ENCODE peak calls at places on chromosomes 2 and 18, in nine cellular contexts. V is thoracic aorta; F is iPS-NIHi11; B is osteocyte; E is cardiac muscle cell; I is ELR; G is heart left ventricle; Q is AG08395; K is stimulated activated CD4-positive, alpha-beta T cell treated with anti-CD3 and anti-CD28 coated beads, Interleukin-15, amount 100 ng/mL, for 24 hours. Z is an unnamed sample.

GRCh38 chr2:9250498-9251153 is 44.0 kb downstream of the ASAP2 start:
- DNase-seq in E (no peak), K (no peak), F (no peak), V (no peak), B (no peak), G (no peak), I (peak), Q (no peak), Z (no peak)

GRCh38 chr2:126775300-126775985 is 119.5 kb downstream of the GYPC start:
- DNase-seq in Q (no peak), K (no peak), V (no peak), B (no peak), G (no peak), F (no peak), E (no peak), I (no peak), Z (no peak)

GRCh38 chr18:62339106-62339988 is 14.2 kb downstream of the TNFRSF11A start:
- DNase-seq in Q (peak), E (peak), I (peak), K (peak), V (no peak), F (no peak), B (no peak), G (no peak), Z (no peak)

GRCh38 chr2:59904145-59904544 is 649.3 kb downstream of the BCL11A start:
- DNase-seq in B (no peak), E (no peak), V (no peak), G (no peak), Q (no peak), I (no peak), F (no peak), K (no peak), Z (no peak)

GRCh38 chr18:7514796-7515440 is 52.2 kb upstream of the PTPRM start:
- DNase-seq in G (no peak), Q (no peak), F (no peak), I (no peak), B (no peak), V (no peak), E (peak), K (no peak), Z (no peak)

GRCh38 chr2:182949572-182950189 is 83.2 kb upstream of the FRZB start:
- DNase-seq in E (peak), F (no peak), K (no peak), Q (no peak), V (no peak), B (no peak), G (peak), I (peak), Z (peak)

GRCh38 chr2:85831735-85832134 is 57.1 kb downstream of the ST3GAL5 start:
- DNase-seq in G (no peak), K (no peak), E (no peak), I (no peak), B (no peak), Q (no peak), V (no peak), F (no peak), Z (no peak)

GRCh38 chr2:69474688-69475087 is 37.5 kb upstream of the NFU1 start:
- DNase-seq in K (no peak), G (no peak), I (no peak), Q (no peak), F (no peak), E (no peak), V (no peak), B (no peak), Z (no peak)

GRCh38 chr18:13268035-13268700 is 49.6 kb downstream of the LDLRAD4 start:
- DNase-seq in V (no peak), G (peak), E (peak), I (no peak), F (peak), B (peak), Q (peak), K (no peak), Z (no peak)

GRCh38 chr2:179981085-179981484 is 26.0 kb downstream of the CWC22 start:
- DNase-seq in G (no peak), V (no peak), I (peak), B (no peak), F (no peak), E (peak), Q (no peak), K (no peak), Z (peak)

GRCh38 chr18:3806656-3807055 is 356.7 kb downstream of the TGIF1 start:
- DNase-seq in Q (no peak), E (no peak), V (no peak), F (no peak), K (no peak), I (no peak), G (no peak), B (no peak), Z (peak)

GRCh38 chr2:192499476-192499875 is 304.7 kb upstream of the TMEFF2 start:
- DNase-seq in F (no peak), K (no peak), V (no peak), Q (no peak), I (peak), E (peak), G (no peak), B (no peak), Z (peak)

GRCh38 chr2:170928036-170928823 is 823 bp upstream of the GORASP2 start:
- DNase-seq in V (no peak), I (peak), Q (no peak), B (no peak), K (peak), G (no peak), E (peak), F (peak), Z (peak)

GRCh38 chr18:3088444-3088843 is 75.5 kb upstream of the LPIN2 start:
- DNase-seq in G (no peak), V (no peak), K (no peak), F (no peak), I (no peak), Q (no peak), E (no peak), B (no peak), Z (peak)

GRCh38 chr2:78318275-78318674 is 707.2 kb upstream of the REG3G start:
- DNase-seq in Q (no peak), I (no peak), K (no peak), F (no peak), G (no peak), V (no peak), E (no peak), B (no peak), Z (no peak)

GRCh38 chr2:1687254-1687653 is 57.1 kb downstream of the PXDN start:
- DNase-seq in I (peak), G (no peak), V (no peak), Q (no peak), B (no peak), F (no peak), K (no peak), E (no peak), Z (no peak)

Z was measured in myocyte.